ENCODE peak calls at places on chromosomes 5 and 9, in six cellular contexts. G, X, C, D, E and K are unnamed samples.

GRCh38 chr5:75044406-75044805 is 8.0 kb downstream of the GCNT4 start:
- DNase-seq in G (no peak), X (no peak), C (no peak), D (no peak), E (no peak), K (no peak)

GRCh38 chr5:180085837-180086236 is 14.3 kb upstream of the RNF130 start:
- DNase-seq in G (no peak), X (no peak), C (no peak), D (no peak), E (peak), K (no peak)

GRCh38 chr9:112334319-112334828 is 955 bp upstream of the PTBP3 start:
- DNase-seq in G (peak), X (peak), C (no peak), D (peak), E (peak), K (peak)

GRCh38 chr5:172642046-172642409 is 965 bp downstream of the NEURL1B start:
- DNase-seq in G (peak), X (no peak), C (no peak), D (peak), E (no peak), K (no peak)

GRCh38 chr9:77864096-77864889 is 167.3 kb downstream of the GNAQ start:
- DNase-seq in G (peak), X (no peak), C (no peak), D (no peak), E (no peak), K (peak)

GRCh38 chr5:37283214-37283820 is 34.1 kb upstream of the CPLANE1 start:
- DNase-seq in G (no peak), X (no peak), C (no peak), D (no peak), E (no peak), K (no peak)

GRCh38 chr9:134881313-134881670 is 682 bp downstream of the FCN2 start:
- DNase-seq in G (no peak), X (no peak), C (no peak), D (no peak), E (no peak), K (no peak)

GRCh38 chr5:9112520-9113291 is 433.2 kb downstream of the SEMA5A start:
- DNase-seq in G (peak), X (no peak), C (no peak), D (no peak), E (no peak), K (peak)

GRCh38 chr5:98846526-98846925 is 73.1 kb downstream of the RGMB start:
- DNase-seq in G (no peak), X (no peak), C (no peak), D (no peak), E (no peak), K (no peak)

GRCh38 chr9:123267481-123268239 is 726 bp downstream of the STRBP start:
- DNase-seq in G (no peak), X (peak), C (peak), D (peak), E (peak), K (no peak)

GRCh38 chr9:83062653-83063527 is at the start of gene RASEF:
- DNase-seq in G (no peak), X (peak), C (peak), D (peak), E (peak), K (no peak)

GRCh38 chr9:127555830-127556820 is 56.0 kb upstream of the STXBP1 start:
- DNase-seq in G (peak), X (peak), C (peak), D (peak), E (no peak), K (peak)

GRCh38 chr9:110357510-110357909 is 19.8 kb upstream of the TXNDC8 start:
- DNase-seq in G (no peak), X (no peak), C (no peak), D (no peak), E (no peak), K (no peak)

GRCh38 chr5:59731829-59732228 is 161.7 kb downstream of the PDE4D start:
- DNase-seq in G (no peak), X (no peak), C (no peak), D (no peak), E (no peak), K (no peak)

GRCh38 chr5:113172231-113172826 is 195.7 kb downstream of the DCP2 start:
- DNase-seq in G (no peak), X (no peak), C (no peak), D (no peak), E (no peak), K (no peak)

GRCh38 chr9:87996355-87996860 is 22.1 kb upstream of the CDK20 start:
- DNase-seq in G (no peak), X (no peak), C (no peak), D (no peak), E (no peak), K (no peak)

GRCh38 chr5:115736690-115737005 is 79.8 kb downstream of the CDO1 start:
- DNase-seq in G (no peak), X (no peak), C (no peak), D (no peak), E (peak), K (no peak)

GRCh38 chr9:113957778-113958430 is 81.8 kb downstream of the ZNF618 start:
- DNase-seq in G (peak), X (peak), C (no peak), D (peak), E (no peak), K (peak)

GRCh38 chr9:117732494-117732893 is 28.3 kb downstream of the TLR4 start:
- DNase-seq in G (no peak), X (no peak), C (no peak), D (no peak), E (no peak), K (no peak)

GRCh38 chr9:116189683-116190082 is 36.1 kb downstream of the PAPPA start:
- DNase-seq in G (no peak), X (peak), C (peak), D (no peak), E (no peak), K (no peak)

GRCh38 chr5:17129093-17129492 is 88.3 kb upstream of the BASP1 start:
- DNase-seq in G (no peak), X (no peak), C (no peak), D (peak), E (no peak), K (no peak)

GRCh38 chr5:42629284-42629683 is 127.3 kb upstream of the CCDC152 start:
- DNase-seq in G (no peak), X (no peak), C (no peak), D (no peak), E (no peak), K (no peak)
- H3K4me3 ChIP-seq in G (no peak), X (no peak), C (no peak), D (no peak), E (no peak), K (no peak)

GRCh38 chr5:83595217-83595616 is 123.7 kb downstream of the VCAN start:
- DNase-seq in G (no peak), X (no peak), C (no peak), D (no peak), E (no peak), K (no peak)
- TF ChIP-seq CTCF in G (peak), X (no peak), C (no peak), D (peak), E (peak), K (peak)

DNA sequence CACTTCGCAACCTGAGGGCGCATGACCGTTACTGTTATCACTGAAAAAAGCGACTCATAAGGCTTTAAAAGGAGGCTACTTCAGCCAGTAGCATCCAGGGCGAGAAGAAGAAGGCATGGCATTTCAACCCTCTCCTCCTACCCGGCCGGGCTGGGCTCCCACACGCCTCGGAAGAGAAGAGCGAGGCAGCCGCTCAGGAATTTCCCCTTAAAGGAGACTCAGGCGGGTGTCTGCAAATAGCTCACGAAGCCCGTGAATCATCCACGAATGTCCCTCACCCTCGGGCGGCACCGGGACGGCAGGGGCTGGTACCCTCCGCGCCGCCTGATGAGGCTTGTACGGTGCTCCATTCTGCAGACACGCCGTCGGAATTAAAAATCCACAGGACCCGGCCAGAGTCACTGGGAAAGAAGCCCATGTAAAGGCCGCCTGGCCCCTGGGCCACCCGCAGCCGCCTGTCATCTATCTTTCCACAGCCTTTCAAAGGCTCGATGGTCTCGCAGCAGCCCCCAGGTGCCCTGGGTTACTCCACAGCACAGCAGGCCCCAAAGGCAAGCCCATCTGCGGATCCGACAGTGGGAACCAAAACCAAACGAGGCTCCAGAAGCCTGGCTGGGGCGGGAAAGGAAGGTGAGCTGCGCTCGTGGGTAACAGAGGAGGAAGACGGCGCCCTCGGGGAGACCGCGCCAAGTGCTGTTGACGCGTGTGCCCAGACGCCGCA is 11.8 kb downstream of the SLC12A7 start:
- DNase-seq in G (peak), X (peak), C (no peak), D (no peak), E (peak), K (no peak)
- H3K4me3 ChIP-seq in G (no peak), X (no peak), C (no peak), D (no peak), E (no peak), K (no peak)

DNA sequence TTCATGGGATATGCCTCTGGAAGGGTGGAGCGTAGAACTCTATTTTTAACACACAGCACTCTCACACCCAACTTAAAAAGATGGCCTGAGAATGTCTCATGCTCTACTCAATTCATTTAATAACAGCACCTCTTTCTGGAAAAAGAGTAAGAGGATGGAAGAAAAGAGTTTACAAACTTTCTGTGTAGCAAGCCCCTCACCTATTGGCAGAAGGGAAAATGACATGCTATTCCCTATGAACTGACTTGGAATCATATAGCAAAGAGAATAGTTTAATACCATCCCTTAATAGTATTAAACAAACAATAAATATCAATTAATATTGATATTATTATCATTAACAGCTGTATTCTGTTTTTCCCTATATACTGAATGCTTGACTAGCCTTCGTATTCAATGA is 233.3 kb downstream of the KCTD16 start:
- DNase-seq in G (no peak), X (no peak), C (no peak), D (no peak), E (peak), K (no peak)
- TF ChIP-seq CTCF in G (no peak), X (no peak), C (no peak), D (no peak), E (peak), K (no peak)